ENCODE peak calls at places on chromosomes 12 and 14, in nine cellular contexts. N is HCT116, S is spleen, T is esophagus muscularis mucosa, Y is upper lobe of left lung, P is H1, I is transverse colon, O is stomach, Q is HepG2. M is an unnamed sample.

GRCh38 chr12:30968211-30968610 is 41.7 kb downstream of the TSPAN11 start:
- DNase-seq in N (no peak), S (peak; percentile 39), T (no peak), Y (no peak), P (no peak), I (no peak), O (no peak), Q (no peak), M (no peak)

GRCh38 chr12:67434653-67435375 is 165.7 kb downstream of the CAND1 start:
- DNase-seq in N (no peak), S (no peak), T (no peak), Y (no peak), P (no peak), I (no peak), O (no peak), Q (peak; percentile 46), M (no peak)

GRCh38 chr12:10154145-10154496 is 17.8 kb downstream of the OLR1 start:
- DNase-seq in N (no peak), S (no peak), T (no peak), Y (no peak), P (no peak), I (no peak), O (no peak), Q (no peak), M (no peak)

GRCh38 chr14:83909507-83909906 is 1620.4 kb upstream of the FLRT2 start:
- DNase-seq in N (no peak), S (no peak), T (no peak), Y (no peak), P (no peak), I (no peak), O (no peak), Q (no peak), M (no peak)

GRCh38 chr14:100104523-100105300 is 39.5 kb downstream of the EVL start:
- DNase-seq in N (no peak), S (no peak), T (no peak), Y (no peak), P (no peak), I (no peak), O (no peak), Q (no peak), M (peak; percentile 55)

GRCh38 chr14:51109651-51110050 is 14.7 kb upstream of the TRIM9 start:
- DNase-seq in N (no peak), S (no peak), T (no peak), Y (no peak), P (no peak), I (no peak), O (no peak), Q (no peak), M (no peak)

GRCh38 chr14:76498536-76498935 is 122.6 kb downstream of the ESRRB start:
- DNase-seq in N (no peak), S (peak; percentile 46), T (no peak), Y (no peak), P (no peak), I (no peak), O (no peak), Q (no peak), M (peak; percentile 39)

GRCh38 chr14:59244581-59244980 is 56.1 kb downstream of the DAAM1 start:
- DNase-seq in N (no peak), S (no peak), T (no peak), Y (no peak), P (no peak), I (no peak), O (no peak), Q (no peak), M (no peak)

GRCh38 chr14:100740196-100740825 is 13.6 kb downstream of the DLK1 start:
- DNase-seq in N (no peak), S (peak; percentile 39), T (no peak), Y (no peak), P (no peak), I (no peak), O (no peak), Q (no peak), M (peak; percentile 27)

GRCh38 chr12:57618966-57619433 is 7.8 kb downstream of the ARHGEF25 start:
- DNase-seq in N (no peak), S (no peak), T (no peak), Y (no peak), P (peak; percentile 59), I (no peak), O (no peak), Q (no peak), M (peak; percentile 46)

GRCh38 chr12:122864894-122865253 is 29.6 kb downstream of the HIP1R start:
- DNase-seq in N (no peak), S (no peak), T (no peak), Y (no peak), P (no peak), I (no peak), O (no peak), Q (no peak), M (no peak)

GRCh38 chr14:35752380-35752779 is 56.7 kb downstream of the RALGAPA1 start:
- DNase-seq in N (no peak), S (no peak), T (no peak), Y (no peak), P (no peak), I (no peak), O (no peak), Q (no peak), M (no peak)

GRCh38 chr12:103779410-103780092 is 61.5 kb downstream of the NT5DC3 start:
- DNase-seq in N (no peak), S (no peak), T (no peak), Y (no peak), P (no peak), I (no peak), O (no peak), Q (no peak), M (peak; percentile 58)

GRCh38 chr12:44976246-44976645 is 74.7 kb downstream of the DBX2 start:
- DNase-seq in N (no peak), S (no peak), T (no peak), Y (no peak), P (no peak), I (no peak), O (no peak), Q (no peak), M (no peak)

GRCh38 chr12:3127832-3128231 is 50.7 kb downstream of the TSPAN9 start:
- DNase-seq in N (no peak), S (no peak), T (no peak), Y (no peak), P (no peak), I (no peak), O (no peak), Q (no peak), M (no peak)

DNA sequence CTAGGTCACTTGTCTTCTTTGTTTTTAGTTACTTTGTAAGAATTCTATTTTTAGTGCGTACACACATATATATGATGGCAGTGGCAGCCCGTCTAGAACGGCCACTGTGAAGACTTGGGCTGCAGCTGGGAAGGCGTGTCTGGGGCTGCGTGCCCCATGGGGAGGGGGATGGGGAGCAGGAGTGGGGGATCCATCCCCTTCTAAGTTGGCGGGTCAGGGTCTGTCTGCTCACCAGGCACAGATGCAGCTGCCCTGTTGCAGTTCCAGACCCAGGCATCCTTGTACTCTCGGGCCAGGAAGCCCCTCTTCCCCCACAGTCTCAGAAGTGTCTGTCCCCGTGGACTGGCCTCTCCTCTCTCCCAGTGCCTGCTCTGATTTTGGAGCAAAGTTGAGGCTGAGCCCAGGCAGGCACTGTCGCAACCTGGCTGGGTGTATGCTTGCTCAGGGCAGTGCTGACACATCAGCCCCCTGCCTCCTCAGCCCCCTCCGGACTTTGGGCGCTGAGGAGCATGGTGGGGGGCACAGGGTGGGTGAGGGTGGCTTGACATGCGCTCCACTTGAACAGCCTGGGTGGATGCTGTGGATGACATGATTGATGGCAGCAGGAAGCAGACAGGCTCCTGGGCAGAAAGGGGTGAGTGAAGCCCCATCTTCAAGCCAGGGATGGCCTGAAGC is 271.2 kb upstream of the NAV3 start:
- DNase-seq in N (no peak), S (peak; percentile 51), T (no peak), Y (peak; percentile 15), P (no peak), I (no peak), O (no peak), Q (no peak), M (no peak)
- TF ChIP-seq POLR2A in N (no peak), S (no peak), T (no peak), Y (no peak), P (no peak), I (no peak), O (no peak), Q (no peak), M (no peak)

GRCh38 chr14:81684696-81685095 is 151.0 kb upstream of the SEL1L start:
- DNase-seq in N (no peak), S (no peak), T (no peak), Y (no peak), P (no peak), I (no peak), O (no peak), Q (no peak), M (no peak)
- TF ChIP-seq POLR2AphosphoS5 in N (no peak), S (no peak), T (no peak), Y (no peak), P (no peak), I (no peak), O (no peak), Q (no peak), M (no peak)

DNA sequence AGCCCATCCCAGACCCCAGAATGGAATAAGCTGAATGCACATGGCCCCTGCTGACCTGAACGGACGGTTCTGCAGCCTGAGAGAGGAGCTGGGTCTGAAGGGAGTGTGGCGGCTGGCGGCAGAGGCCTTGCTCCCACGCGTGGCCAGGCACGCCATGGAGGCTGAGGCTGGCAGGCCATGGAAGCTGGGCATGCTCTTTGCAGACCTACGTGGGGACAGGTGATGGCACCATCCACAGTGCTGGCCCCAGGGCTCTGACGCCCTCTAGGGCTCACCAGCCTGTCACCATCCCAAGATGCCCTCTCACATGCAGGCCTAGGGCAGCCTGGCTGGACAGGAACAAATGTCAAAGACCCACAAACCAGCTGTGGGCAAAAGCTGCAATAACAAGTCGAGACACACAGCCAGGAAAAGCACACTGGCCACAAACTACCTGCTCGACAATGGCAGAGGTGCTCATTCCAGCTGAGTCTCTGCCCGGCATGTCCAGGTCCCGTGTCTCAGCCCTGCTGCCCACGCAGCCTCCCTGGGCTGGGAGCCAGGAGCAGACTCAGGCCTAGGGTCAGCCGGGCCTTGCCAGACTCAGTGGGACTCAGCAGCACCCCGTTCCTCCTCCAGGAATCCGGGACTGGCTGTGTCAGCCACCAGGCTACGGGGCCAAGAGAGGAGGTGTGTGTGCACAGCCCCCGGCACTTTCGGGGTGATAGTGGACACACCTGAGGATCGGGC is 19.7 kb downstream of the BTBD6 start:
- DNase-seq in N (no peak), S (no peak), T (no peak), Y (peak; percentile 50), P (no peak), I (no peak), O (no peak), Q (no peak), M (no peak)
- TF ChIP-seq CTCF in N (no peak), S (no peak), T (no peak), Y (no peak), P (peak; percentile 58), I (peak; percentile 3), O (no peak), Q (peak; percentile 27), M (no peak)

GRCh38 chr12:132445884-132446471 is 44.0 kb upstream of the FBRSL1 start:
- DNase-seq in N (peak; percentile 93), S (peak; percentile 87), T (no peak), Y (no peak), P (peak; percentile 77), I (peak; percentile 67), O (peak; percentile 64), Q (no peak), M (no peak)
- TF ChIP-seq POLR2A in N (no peak), S (no peak), T (no peak), Y (no peak), P (no peak), I (no peak), O (no peak), Q (no peak), M (no peak)

GRCh38 chr12:95633049-95633545 is 81.8 kb upstream of the USP44 start:
- DNase-seq in N (peak; percentile 87), S (no peak), T (no peak), Y (no peak), P (no peak), I (peak; percentile 81), O (peak; percentile 55), Q (peak; percentile 33), M (no peak)
- TF ChIP-seq POLR2AphosphoS5 in N (peak; percentile 38), S (no peak), T (no peak), Y (peak; percentile 19), P (no peak), I (no peak), O (peak; percentile 42), Q (no peak), M (no peak)